ENCODE peak calls at places on chromosomes 7 and 10, in six cellular contexts. P, T, I, S, X and J are unnamed samples.

GRCh38 chr7:107622429-107622828 is 38.2 kb upstream of the SLC26A4 start:
- DNase-seq in P (no peak), X (peak; percentile 62), I (no peak), T (no peak), S (peak; percentile 73), J (no peak)

GRCh38 chr7:88315532-88315931 is 8.8 kb upstream of the STEAP4 start:
- DNase-seq in T (no peak), X (no peak), I (no peak), S (no peak), P (no peak), J (no peak)

GRCh38 chr10:117350905-117351304 is 24.3 kb downstream of the PDZD8 start:
- DNase-seq in X (no peak), T (no peak), I (no peak), S (no peak), P (no peak), J (no peak)

GRCh38 chr10:12252882-12253546 is 57.0 kb downstream of the CDC123 start:
- DNase-seq in T (no peak), X (peak; percentile 22), S (no peak), P (peak; percentile 50), I (no peak), J (peak; percentile 40)

GRCh38 chr7:95375591-95376294 is 20.4 kb downstream of the PON3 start:
- DNase-seq in I (no peak), P (no peak), S (peak; percentile 11), X (no peak), T (no peak), J (no peak)

GRCh38 chr10:71501402-71501801 is 104.7 kb downstream of the CDH23 start:
- DNase-seq in S (no peak), P (no peak), T (no peak), I (no peak), X (no peak), J (no peak)

GRCh38 chr7:117069379-117069778 is 116.1 kb downstream of the ST7 start:
- DNase-seq in T (no peak), X (no peak), P (no peak), I (no peak), S (no peak), J (no peak)

GRCh38 chr10:19541299-19541698 is 274.9 kb upstream of the PLXDC2 start:
- DNase-seq in P (no peak), I (no peak), X (no peak), S (no peak), T (no peak), J (no peak)

GRCh38 chr10:69883680-69884375 is 82.1 kb downstream of the COL13A1 start:
- DNase-seq in I (no peak), X (no peak), P (no peak), T (no peak), S (no peak), J (no peak)

GRCh38 chr10:11886851-11887250 is 63.7 kb downstream of the PROSER2 start:
- DNase-seq in T (no peak), X (peak; percentile 57), I (no peak), P (no peak), S (no peak), J (no peak)

GRCh38 chr10:89296227-89296648 is 5.6 kb upstream of the IFIT2 start:
- DNase-seq in P (no peak), I (no peak), X (no peak), S (no peak), T (no peak), J (no peak)

GRCh38 chr10:5343979-5344378 is 20.8 kb upstream of the UCN3 start:
- DNase-seq in P (no peak), T (no peak), S (no peak), I (no peak), X (no peak), J (no peak)

GRCh38 chr7:95933618-95934017 is 161.3 kb downstream of the DYNC1I1 start:
- DNase-seq in I (no peak), S (no peak), P (no peak), X (no peak), T (no peak), J (no peak)

GRCh38 chr7:19061331-19061730 is 56.1 kb downstream of the TWIST1 start:
- DNase-seq in X (no peak), I (no peak), T (no peak), P (no peak), S (peak; percentile 6), J (no peak)

GRCh38 chr7:135189961-135190360 is 19.5 kb upstream of the CYREN start:
- DNase-seq in P (no peak), I (no peak), T (no peak), S (no peak), X (no peak), J (no peak)

GRCh38 chr7:64849250-64849923 is 53.7 kb upstream of the ZNF273 start:
- DNase-seq in X (peak; percentile 4), I (no peak), P (peak; percentile 74), S (peak; percentile 18), T (no peak), J (peak; percentile 6)

GRCh38 chr10:20494474-20494873 is 402.6 kb downstream of the NEBL start:
- DNase-seq in S (peak; percentile 20), T (no peak), I (no peak), P (no peak), X (peak; percentile 25), J (no peak)

GRCh38 chr10:50561816-50562215 is 61.9 kb downstream of the SGMS1 start:
- DNase-seq in I (no peak), X (peak; percentile 87), S (no peak), P (peak; percentile 53), T (no peak), J (no peak)

GRCh38 chr10:91298224-91298862 is 77.9 kb downstream of the PCGF5 start:
- DNase-seq in S (peak; percentile 83), P (peak; percentile 66), I (peak; percentile 62), X (peak; percentile 74), T (peak; percentile 57), J (peak; percentile 69)

GRCh38 chr10:132434405-132435005 is 37.5 kb downstream of the PWWP2B start:
- DNase-seq in I (peak; percentile 59), X (peak; percentile 41), P (peak; percentile 49), S (no peak), T (no peak), J (peak; percentile 81)

GRCh38 chr10:48765039-48765438 is 80.4 kb downstream of the WDFY4 start:
- DNase-seq in S (no peak), X (no peak), P (no peak), T (no peak), I (no peak), J (no peak)

GRCh38 chr10:124211921-124212320 is 118.5 kb upstream of the CHST15 start:
- DNase-seq in P (no peak), X (peak; percentile 28), I (no peak), S (peak; percentile 70), T (no peak), J (no peak)

GRCh38 chr10:97200616-97201015 is 14.9 kb upstream of the SLIT1 start:
- DNase-seq in T (no peak), S (no peak), P (no peak), I (no peak), X (no peak), J (no peak)

GRCh38 chr10:97197030-97197500 is 11.3 kb upstream of the SLIT1 start:
- DNase-seq in P (no peak), X (no peak), I (no peak), S (no peak), T (no peak), J (no peak)

GRCh38 chr10:97192952-97193435 is 7.2 kb upstream of the SLIT1 start:
- DNase-seq in S (no peak), T (no peak), X (no peak), I (no peak), P (no peak), J (no peak)

GRCh38 chr10:97196213-97197029 is 10.7 kb upstream of the SLIT1 start:
- DNase-seq in X (peak; percentile 66), T (no peak), I (peak; percentile 38), P (peak; percentile 69), S (peak; percentile 45), J (peak; percentile 77)

DNA sequence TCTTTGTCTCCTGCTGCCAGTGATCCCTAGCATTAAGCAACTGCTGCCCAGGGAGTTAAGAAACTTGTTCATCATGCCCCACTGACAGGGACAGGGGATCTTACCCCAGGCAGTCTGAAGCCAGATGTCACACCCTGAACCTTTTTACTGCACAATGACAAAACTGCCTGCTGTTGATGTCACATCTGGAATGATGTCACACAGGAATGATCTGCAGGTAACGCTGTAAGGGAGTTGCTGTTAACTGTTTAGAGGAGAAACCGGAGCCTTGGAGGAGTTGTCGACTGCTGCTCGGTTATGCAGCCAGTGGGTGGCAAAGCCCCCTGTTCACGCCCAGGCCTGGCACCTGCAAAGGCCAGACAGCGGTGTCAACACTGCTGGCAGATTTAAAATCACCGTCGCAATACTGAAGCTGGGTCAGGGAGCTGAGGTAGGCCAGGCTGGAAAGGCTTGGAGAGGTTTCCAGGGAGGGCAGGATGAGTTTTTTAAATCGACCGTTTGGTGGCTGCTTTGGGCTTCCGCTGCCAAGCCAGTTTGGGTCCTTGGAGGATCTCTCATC is 10.0 kb upstream of the SLIT1 start:
- DNase-seq in I (no peak), T (no peak), S (no peak), P (no peak), X (no peak), J (no peak)
- H3K4me1 ChIP-seq in I (peaks cover 13% of the 10 kb centered on the region), T (peaks cover 11% of the 10 kb centered on the region), S (no peaks in the 10 kb centered on the region), P (no peaks in the 10 kb centered on the region), X (peaks cover 4% of the 10 kb centered on the region), J (no peaks in the 10 kb centered on the region)

DNA sequence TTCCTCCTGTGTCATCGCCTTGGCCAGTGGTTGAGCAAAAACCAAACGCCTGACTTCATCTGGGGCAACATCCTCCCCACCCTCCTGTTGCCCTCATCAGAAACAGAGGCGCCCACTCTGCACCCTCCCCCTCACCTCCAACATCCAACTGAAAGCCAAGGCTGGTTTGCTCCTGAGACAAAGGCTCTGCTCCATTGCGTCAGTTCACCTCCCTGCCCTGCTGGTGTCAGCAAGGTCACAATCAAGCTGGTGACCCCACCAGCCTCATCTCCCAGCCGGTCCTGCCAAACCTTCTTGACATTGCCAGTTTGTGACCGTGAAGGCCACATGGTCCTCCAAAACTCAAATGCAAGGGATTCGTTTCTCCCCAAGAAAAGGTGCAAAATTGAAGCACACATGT is 131.7 kb upstream of the ADAM12 start:
- DNase-seq in T (no peak), X (no peak), P (no peak), I (no peak), S (no peak), J (no peak)
- H3K4me3 ChIP-seq in T (no peak overlapping the region), X (no peak overlapping the region), P (no peak overlapping the region), I (no peak overlapping the region), S (no peak overlapping the region), J (no peak overlapping the region)

DNA sequence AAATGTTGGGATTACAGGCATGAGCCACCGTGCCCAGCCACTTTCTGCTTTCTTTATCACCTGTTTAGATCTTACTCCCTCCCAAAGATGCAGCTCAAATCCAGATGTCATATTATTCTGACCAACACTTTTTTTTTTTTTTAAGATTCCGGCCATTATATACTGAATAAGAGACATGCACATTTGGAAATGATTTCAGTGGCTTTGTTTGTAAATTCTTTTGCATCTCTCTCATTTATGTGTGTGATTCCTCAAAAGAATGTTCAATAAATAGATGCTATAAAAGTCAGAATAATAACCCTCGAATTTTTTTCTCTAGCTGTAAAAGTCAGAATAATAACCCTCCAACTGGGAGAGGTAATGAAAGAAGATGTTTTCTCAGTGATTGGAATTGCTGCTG is 25.4 kb downstream of the HECW1 start:
- DNase-seq in I (no peak), X (no peak), S (no peak), T (no peak), P (no peak), J (no peak)
- H3K36me3 ChIP-seq in I (no peaks in the 10 kb centered on the region), X (no peaks in the 10 kb centered on the region), S (no peaks in the 10 kb centered on the region), T (no peaks in the 10 kb centered on the region), P (no peaks in the 10 kb centered on the region), J (no peaks in the 10 kb centered on the region)

DNA sequence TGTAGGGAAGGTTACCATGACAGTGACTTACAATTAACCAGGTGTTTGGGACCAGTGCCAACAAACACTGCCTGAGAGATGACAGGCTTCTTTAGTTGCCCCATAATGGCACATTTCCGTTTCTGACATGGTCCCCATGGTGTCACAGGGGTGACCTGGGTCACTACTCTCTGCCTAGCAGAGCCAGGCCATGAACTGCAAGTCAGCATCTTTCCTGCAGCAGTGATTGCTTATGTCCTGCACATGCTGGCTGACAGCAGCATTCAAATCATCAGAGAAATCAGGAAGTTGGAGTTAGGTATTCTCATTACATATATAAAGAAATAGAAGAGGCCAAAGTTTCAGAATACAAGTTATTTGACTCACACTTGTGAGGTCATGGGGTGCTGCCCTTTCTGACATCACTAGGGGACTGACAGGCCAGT is 47.1 kb upstream of the ZNRF2 start:
- DNase-seq in S (no peak), X (no peak), I (no peak), T (no peak), P (no peak), J (no peak)
- H3K4me1 ChIP-seq in S (no peaks in the 10 kb centered on the region), X (peaks cover 25% of the 10 kb centered on the region), I (peaks cover 26% of the 10 kb centered on the region), T (peaks cover 27% of the 10 kb centered on the region), P (no peaks in the 10 kb centered on the region), J (no peaks in the 10 kb centered on the region)